ENCODE peak calls at places on chromosomes 3 and 15, in ten cellular contexts. Z, B, J, M, D, O, N, G, K and H are unnamed samples.

GRCh38 chr15:74302821-74303359 is 64.6 kb downstream of the CYP11A1 start:
- DNase-seq in O (peak; percentile 57), M (no peak), D (no peak), J (peak; percentile 56), K (peak; percentile 41), G (peak; percentile 93), Z (no peak), N (peak; percentile 49), B (peak; percentile 65), H (peak; percentile 25)

GRCh38 chr3:4533489-4534443 is 40.6 kb downstream of the ITPR1 start:
- DNase-seq in N (no peak), B (peak; percentile 81), K (no peak), G (no peak), O (no peak), Z (no peak), J (no peak), M (no peak), D (no peak), H (no peak)

GRCh38 chr3:88132894-88133293 is 16.9 kb upstream of the C3orf38 start:
- DNase-seq in Z (no peak), M (no peak), D (no peak), K (peak; percentile 57), N (no peak), G (no peak), J (no peak), B (no peak), O (no peak), H (no peak)

GRCh38 chr15:58260186-58260910 is 122.2 kb downstream of the AQP9 start:
- DNase-seq in N (no peak), D (no peak), K (peak; percentile 27), B (peak; percentile 59), G (no peak), J (no peak), Z (no peak), O (no peak), M (no peak), H (no peak)

GRCh38 chr3:177134166-177134565 is 63.1 kb downstream of the TBL1XR1 start:
- DNase-seq in B (no peak), O (no peak), G (no peak), Z (no peak), J (no peak), N (no peak), M (no peak), D (no peak), K (peak; percentile 22), H (no peak)

GRCh38 chr3:130773371-130773770 is 26.7 kb upstream of the PIK3R4 start:
- DNase-seq in J (no peak), G (no peak), K (peak; percentile 5), M (no peak), N (no peak), Z (no peak), O (no peak), D (no peak), B (no peak), H (peak; percentile 16)

GRCh38 chr3:140863481-140864084 is 78.1 kb upstream of the SLC25A36 start:
- DNase-seq in N (peak; percentile 19), J (no peak), G (peak; percentile 45), K (peak; percentile 53), M (no peak), D (peak; percentile 8), O (peak; percentile 50), Z (no peak), B (peak; percentile 55), H (peak; percentile 67)

GRCh38 chr3:149992416-149993058 is 21.8 kb upstream of the PFN2 start:
- DNase-seq in Z (no peak), K (no peak), M (no peak), G (no peak), N (no peak), D (no peak), B (no peak), J (no peak), O (no peak), H (no peak)

GRCh38 chr3:32616267-32616962 is 45.8 kb upstream of the DYNC1LI1 start:
- DNase-seq in B (no peak), K (no peak), D (no peak), J (no peak), N (no peak), O (no peak), Z (no peak), G (no peak), M (no peak), H (no peak)

GRCh38 chr15:28989239-28989830 is 103.6 kb downstream of the APBA2 start:
- DNase-seq in O (no peak), J (no peak), K (peak; percentile 23), M (no peak), D (no peak), G (peak; percentile 59), N (no peak), Z (no peak), B (no peak), H (no peak)

GRCh38 chr3:196648856-196649255 is 9.4 kb downstream of the NRROS start:
- DNase-seq in J (no peak), D (no peak), K (peak; percentile 22), M (no peak), Z (no peak), B (no peak), N (no peak), O (no peak), G (no peak), H (no peak)

GRCh38 chr15:60134609-60135008 is 130.5 kb downstream of the FOXB1 start:
- DNase-seq in J (no peak), N (peak; percentile 25), Z (no peak), B (no peak), G (peak; percentile 10), K (no peak), O (no peak), D (no peak), M (no peak), H (no peak)

GRCh38 chr15:70242962-70243685 is 145.4 kb upstream of the TLE3 start:
- DNase-seq in M (no peak), Z (no peak), D (no peak), B (no peak), G (no peak), O (no peak), N (no peak), K (no peak), J (no peak), H (no peak)

GRCh38 chr3:194925614-194926013 is 239.9 kb downstream of the FAM43A start:
- DNase-seq in G (no peak), Z (no peak), O (no peak), K (no peak), D (no peak), J (no peak), M (no peak), N (no peak), B (no peak), H (no peak)

GRCh38 chr3:112775011-112775742 is 71.5 kb downstream of the CD200R1L start:
- DNase-seq in G (no peak), K (peak; percentile 87), M (no peak), O (no peak), N (no peak), J (no peak), Z (no peak), D (no peak), B (peak; percentile 42), H (peak; percentile 54)

GRCh38 chr15:92638291-92638708 is 17.3 kb downstream of the FAM174B start:
- DNase-seq in K (peak; percentile 57), O (no peak), Z (no peak), M (no peak), B (no peak), G (no peak), D (no peak), J (no peak), N (no peak), H (peak; percentile 29)

GRCh38 chr3:142863965-142864924 is 24.6 kb downstream of the PCOLCE2 start:
- DNase-seq in J (no peak), D (no peak), N (no peak), O (no peak), K (peak; percentile 18), M (no peak), B (no peak), Z (no peak), G (no peak), H (no peak)

GRCh38 chr15:70558406-70559222 is 204.7 kb downstream of the UACA start:
- DNase-seq in O (peak; percentile 18), B (no peak), N (no peak), Z (no peak), G (no peak), D (no peak), M (no peak), K (no peak), J (no peak), H (no peak)

GRCh38 chr3:177813322-177813721 is 616.0 kb upstream of the TBL1XR1 start:
- DNase-seq in O (no peak), N (no peak), D (no peak), K (no peak), G (no peak), J (no peak), B (no peak), M (no peak), Z (no peak), H (peak; percentile 73)

GRCh38 chr3:10242182-10243065 is 5.8 kb upstream of the TATDN2 start:
- DNase-seq in J (no peak), M (peak; percentile 54), N (no peak), O (peak; percentile 76), Z (peak; percentile 67), B (peak; percentile 58), G (no peak), K (peak; percentile 86), D (peak; percentile 81), H (peak; percentile 73)

GRCh38 chr15:88636654-88637053 is 2.2 kb upstream of the ISG20 start:
- DNase-seq in M (no peak), N (no peak), K (peak; percentile 30), G (no peak), B (no peak), Z (no peak), O (no peak), J (no peak), D (no peak), H (no peak)

GRCh38 chr15:64622410-64623260 is 152.8 kb downstream of the RBPMS2 start:
- DNase-seq in J (peak; percentile 34), B (no peak), O (peak; percentile 54), G (no peak), D (peak; percentile 48), Z (peak; percentile 32), N (no peak), M (peak; percentile 12), K (no peak), H (no peak)

GRCh38 chr3:7190094-7190493 is 329.2 kb downstream of the GRM7 start:
- DNase-seq in G (no peak), M (no peak), J (no peak), D (no peak), O (no peak), B (no peak), N (no peak), Z (no peak), K (no peak), H (peak; percentile 37)

GRCh38 chr3:9397911-9398714 is 698 bp downstream of the SETD5 start:
- DNase-seq in M (no peak), N (no peak), Z (peak; percentile 21), G (peak; percentile 30), J (no peak), B (peak; percentile 68), O (peak; percentile 65), D (peak; percentile 14), K (peak; percentile 56), H (peak; percentile 45)

GRCh38 chr3:183454064-183454463 is 25.6 kb upstream of the MCF2L2 start:
- DNase-seq in K (no peak), G (no peak), Z (no peak), B (no peak), N (no peak), J (no peak), D (no peak), M (no peak), O (no peak), H (no peak)

GRCh38 chr3:184568918-184569829 is 7.6 kb downstream of the EPHB3 start:
- DNase-seq in J (no peak), M (no peak), G (peak; percentile 90), O (no peak), N (no peak), Z (no peak), B (peak; percentile 93), D (no peak), K (peak; percentile 99), H (peak; percentile 96)

GRCh38 chr3:63607716-63608115 is 44.8 kb upstream of the SNTN start:
- DNase-seq in G (no peak), K (no peak), D (no peak), J (no peak), O (no peak), M (no peak), B (no peak), Z (no peak), N (no peak), H (no peak)

GRCh38 chr15:96345560-96346389 is 15.3 kb downstream of the NR2F2 start:
- DNase-seq in M (no peak), O (peak; percentile 20), J (no peak), K (peak; percentile 67), B (peak; percentile 95), D (no peak), Z (no peak), G (peak; percentile 87), N (peak; percentile 94), H (peak; percentile 84)